ENCODE peak calls at places on chromosomes 7 and 10, in five cellular contexts. One of them, this sample, is unnamed.

GRCh38 chr10:96390460-96390864 is 31.7 kb upstream of the OPALIN start:
- DNase-seq in T-helper 2 cell: no peak
- DNase-seq in amygdala: no peak
- DNase-seq in renal cortical epithelial cell: no peak
- DNase-seq in spleen: no peak
- DNase-seq in this sample: peak; percentile 85

GRCh38 chr7:12431886-12432285 is 28.2 kb upstream of the VWDE start:
- DNase-seq in T-helper 2 cell: no peak
- DNase-seq in amygdala: no peak
- DNase-seq in renal cortical epithelial cell: no peak
- DNase-seq in spleen: no peak
- DNase-seq in this sample: no peak

GRCh38 chr7:30247546-30248386 is 36.6 kb upstream of the ZNRF2 start:
- DNase-seq in T-helper 2 cell: no peak
- DNase-seq in amygdala: no peak
- DNase-seq in renal cortical epithelial cell: no peak
- DNase-seq in spleen: no peak
- DNase-seq in this sample: no peak

GRCh38 chr10:11242443-11243386 is 225.0 kb downstream of the CELF2 start:
- DNase-seq in T-helper 2 cell: peak; percentile 69
- DNase-seq in amygdala: no peak
- DNase-seq in renal cortical epithelial cell: peak; percentile 23
- DNase-seq in spleen: peak; percentile 89
- DNase-seq in this sample: peak; percentile 84

GRCh38 chr7:77877800-77878199 is 79.2 kb downstream of the PHTF2 start:
- DNase-seq in T-helper 2 cell: no peak
- DNase-seq in amygdala: no peak
- DNase-seq in renal cortical epithelial cell: no peak
- DNase-seq in spleen: no peak
- DNase-seq in this sample: no peak

GRCh38 chr7:116218051-116218645 is 7.8 kb downstream of the TES start:
- DNase-seq in T-helper 2 cell: no peak
- DNase-seq in amygdala: no peak
- DNase-seq in renal cortical epithelial cell: peak; percentile 45
- DNase-seq in spleen: no peak
- DNase-seq in this sample: no peak

GRCh38 chr7:128891110-128891941 is 19.2 kb downstream of the KCP start:
- DNase-seq in T-helper 2 cell: no peak
- DNase-seq in amygdala: no peak
- DNase-seq in renal cortical epithelial cell: no peak
- DNase-seq in spleen: peak; percentile 74
- DNase-seq in this sample: no peak

GRCh38 chr7:36181668-36182067 is 28.6 kb downstream of the EEPD1 start:
- DNase-seq in T-helper 2 cell: no peak
- DNase-seq in amygdala: no peak
- DNase-seq in renal cortical epithelial cell: no peak
- DNase-seq in spleen: no peak
- DNase-seq in this sample: no peak

GRCh38 chr7:73891178-73891885 is 30.4 kb downstream of the TMEM270 start:
- DNase-seq in T-helper 2 cell: no peak
- DNase-seq in amygdala: no peak
- DNase-seq in renal cortical epithelial cell: no peak
- DNase-seq in spleen: no peak
- DNase-seq in this sample: no peak

GRCh38 chr10:131859341-131860020 is 41.3 kb upstream of the PPP2R2D start:
- DNase-seq in T-helper 2 cell: no peak
- DNase-seq in amygdala: no peak
- DNase-seq in renal cortical epithelial cell: no peak
- DNase-seq in spleen: peak; percentile 43
- DNase-seq in this sample: peak; percentile 71

GRCh38 chr7:66500087-66500486 is 128.6 kb upstream of the KCTD7 start:
- DNase-seq in T-helper 2 cell: no peak
- DNase-seq in amygdala: no peak
- DNase-seq in renal cortical epithelial cell: peak; percentile 10
- DNase-seq in spleen: peak; percentile 13
- DNase-seq in this sample: no peak

GRCh38 chr10:133286366-133286765 is 9.7 kb upstream of the ADAM8 start:
- DNase-seq in T-helper 2 cell: no peak
- DNase-seq in amygdala: no peak
- DNase-seq in renal cortical epithelial cell: no peak
- DNase-seq in spleen: no peak
- DNase-seq in this sample: no peak

GRCh38 chr10:7855205-7855604 is 36.9 kb downstream of the TAF3 start:
- DNase-seq in T-helper 2 cell: no peak
- DNase-seq in amygdala: no peak
- DNase-seq in renal cortical epithelial cell: no peak
- DNase-seq in spleen: no peak
- DNase-seq in this sample: no peak

GRCh38 chr10:17227367-17228080 is 517 bp upstream of the VIM start:
- DNase-seq in T-helper 2 cell: peak; percentile 86
- DNase-seq in amygdala: no peak
- DNase-seq in renal cortical epithelial cell: peak; percentile 29
- DNase-seq in spleen: no peak
- DNase-seq in this sample: no peak

GRCh38 chr7:157347217-157347904 is 10.6 kb downstream of the DNAJB6 start:
- DNase-seq in T-helper 2 cell: no peak
- DNase-seq in amygdala: no peak
- DNase-seq in renal cortical epithelial cell: peak; percentile 83
- DNase-seq in spleen: no peak
- DNase-seq in this sample: no peak

GRCh38 chr10:25294032-25294926 is 119.5 kb downstream of the GPR158 start:
- DNase-seq in T-helper 2 cell: peak; percentile 40
- DNase-seq in amygdala: no peak
- DNase-seq in renal cortical epithelial cell: peak; percentile 27
- DNase-seq in spleen: no peak
- DNase-seq in this sample: no peak

GRCh38 chr10:71584461-71584860 is 135.1 kb downstream of the C10orf105 start:
- DNase-seq in T-helper 2 cell: no peak
- DNase-seq in amygdala: no peak
- DNase-seq in renal cortical epithelial cell: no peak
- DNase-seq in spleen: no peak
- DNase-seq in this sample: no peak

GRCh38 chr7:37657798-37658197 is 25.8 kb upstream of the GPR141 start:
- DNase-seq in T-helper 2 cell: no peak
- DNase-seq in amygdala: no peak
- DNase-seq in renal cortical epithelial cell: no peak
- DNase-seq in spleen: no peak
- DNase-seq in this sample: no peak

This sample was measured in cardiac septum.